ENCODE peak calls at places on chromosomes 1 and 21, in eight cellular contexts. One of them, this sample, is unnamed.

GRCh38 chr1:184747089-184747955 is 7.3 kb downstream of the EDEM3 start:
- DNase-seq in fibroblast of lung: no peak
- DNase-seq in body of pancreas: no peak
- DNase-seq in transverse colon: no peak
- DNase-seq in WTC11: no peak
- DNase-seq in SK-N-SH: no peak
- DNase-seq in cardiac fibroblast: no peak
- DNase-seq in foreskin fibroblast: no peak
- DNase-seq in this sample: no peak

GRCh38 chr1:150558761-150559626 is 9.8 kb downstream of the ADAMTSL4 start:
- DNase-seq in foreskin fibroblast: peak; percentile 25
- DNase-seq in SK-N-SH: no peak
- DNase-seq in transverse colon: peak; percentile 38
- DNase-seq in WTC11: no peak
- DNase-seq in body of pancreas: no peak
- DNase-seq in cardiac fibroblast: peak; percentile 70
- DNase-seq in fibroblast of lung: no peak
- DNase-seq in this sample: no peak

GRCh38 chr21:42426424-42426823 is 22.7 kb downstream of the UBASH3A start:
- DNase-seq in WTC11: no peak
- DNase-seq in foreskin fibroblast: no peak
- DNase-seq in fibroblast of lung: no peak
- DNase-seq in transverse colon: no peak
- DNase-seq in SK-N-SH: no peak
- DNase-seq in cardiac fibroblast: no peak
- DNase-seq in body of pancreas: no peak
- DNase-seq in this sample: no peak

GRCh38 chr1:32195972-32196823 is 4.2 kb upstream of the CCDC28B start:
- DNase-seq in SK-N-SH: no peak
- DNase-seq in fibroblast of lung: no peak
- DNase-seq in transverse colon: no peak
- DNase-seq in body of pancreas: no peak
- DNase-seq in foreskin fibroblast: peak; percentile 63
- DNase-seq in WTC11: no peak
- DNase-seq in cardiac fibroblast: peak; percentile 53
- DNase-seq in this sample: no peak

GRCh38 chr21:33964706-33965325 is 49.2 kb upstream of the ATP5PO start:
- DNase-seq in foreskin fibroblast: peak; percentile 78
- DNase-seq in cardiac fibroblast: no peak
- DNase-seq in SK-N-SH: no peak
- DNase-seq in fibroblast of lung: peak; percentile 65
- DNase-seq in body of pancreas: no peak
- DNase-seq in transverse colon: no peak
- DNase-seq in WTC11: no peak
- DNase-seq in this sample: peak; percentile 52

GRCh38 chr1:206513312-206514111 is 6.2 kb downstream of the RASSF5 start:
- DNase-seq in cardiac fibroblast: peak; percentile 94
- DNase-seq in fibroblast of lung: peak; percentile 91
- DNase-seq in foreskin fibroblast: peak; percentile 88
- DNase-seq in WTC11: no peak
- DNase-seq in transverse colon: peak; percentile 41
- DNase-seq in SK-N-SH: no peak
- DNase-seq in body of pancreas: peak; percentile 45
- DNase-seq in this sample: peak; percentile 28

GRCh38 chr1:107897428-107898339 is 67.3 kb downstream of the VAV3 start:
- DNase-seq in transverse colon: peak; percentile 11
- DNase-seq in SK-N-SH: no peak
- DNase-seq in foreskin fibroblast: no peak
- DNase-seq in fibroblast of lung: no peak
- DNase-seq in cardiac fibroblast: no peak
- DNase-seq in body of pancreas: no peak
- DNase-seq in WTC11: no peak
- DNase-seq in this sample: no peak

GRCh38 chr1:1173061-1173792 is 453 bp upstream of the TTLL10 start:
- DNase-seq in transverse colon: no peak
- DNase-seq in body of pancreas: no peak
- DNase-seq in WTC11: peak; percentile 19
- DNase-seq in fibroblast of lung: no peak
- DNase-seq in SK-N-SH: no peak
- DNase-seq in foreskin fibroblast: no peak
- DNase-seq in cardiac fibroblast: no peak
- DNase-seq in this sample: no peak

GRCh38 chr21:33273044-33273443 is 6.9 kb downstream of the IL10RB start:
- DNase-seq in fibroblast of lung: peak; percentile 62
- DNase-seq in SK-N-SH: no peak
- DNase-seq in foreskin fibroblast: no peak
- DNase-seq in body of pancreas: no peak
- DNase-seq in WTC11: no peak
- DNase-seq in transverse colon: no peak
- DNase-seq in cardiac fibroblast: peak; percentile 12
- DNase-seq in this sample: no peak

GRCh38 chr1:64073705-64074104 is 129.7 kb upstream of the UBE2U start:
- DNase-seq in WTC11: no peak
- DNase-seq in body of pancreas: no peak
- DNase-seq in transverse colon: no peak
- DNase-seq in fibroblast of lung: no peak
- DNase-seq in cardiac fibroblast: peak; percentile 38
- DNase-seq in foreskin fibroblast: no peak
- DNase-seq in SK-N-SH: peak; percentile 53
- DNase-seq in this sample: no peak

GRCh38 chr1:40897499-40897898 is 35.3 kb upstream of the CITED4 start:
- DNase-seq in transverse colon: no peak
- DNase-seq in fibroblast of lung: peak; percentile 63
- DNase-seq in foreskin fibroblast: peak; percentile 87
- DNase-seq in SK-N-SH: no peak
- DNase-seq in cardiac fibroblast: no peak
- DNase-seq in WTC11: no peak
- DNase-seq in body of pancreas: no peak
- DNase-seq in this sample: no peak

GRCh38 chr21:44759628-44760285 is 41.9 kb downstream of the UBE2G2 start:
- DNase-seq in WTC11: no peak
- DNase-seq in body of pancreas: no peak
- DNase-seq in cardiac fibroblast: no peak
- DNase-seq in SK-N-SH: no peak
- DNase-seq in foreskin fibroblast: no peak
- DNase-seq in transverse colon: no peak
- DNase-seq in fibroblast of lung: no peak
- DNase-seq in this sample: no peak

GRCh38 chr21:44762221-44763049 is 39.2 kb downstream of the UBE2G2 start:
- DNase-seq in fibroblast of lung: no peak
- DNase-seq in WTC11: no peak
- DNase-seq in body of pancreas: no peak
- DNase-seq in foreskin fibroblast: no peak
- DNase-seq in transverse colon: no peak
- DNase-seq in cardiac fibroblast: no peak
- DNase-seq in SK-N-SH: no peak
- DNase-seq in this sample: no peak

GRCh38 chr21:44761747-44762208 is 39.8 kb downstream of the UBE2G2 start:
- DNase-seq in cardiac fibroblast: no peak
- DNase-seq in fibroblast of lung: no peak
- DNase-seq in body of pancreas: no peak
- DNase-seq in foreskin fibroblast: no peak
- DNase-seq in WTC11: no peak
- DNase-seq in SK-N-SH: no peak
- DNase-seq in transverse colon: peak; percentile 53
- DNase-seq in this sample: no peak

GRCh38 chr21:44760376-44760775 is 41.2 kb downstream of the UBE2G2 start:
- DNase-seq in transverse colon: no peak
- DNase-seq in foreskin fibroblast: no peak
- DNase-seq in WTC11: no peak
- DNase-seq in SK-N-SH: no peak
- DNase-seq in fibroblast of lung: no peak
- DNase-seq in body of pancreas: no peak
- DNase-seq in cardiac fibroblast: no peak
- DNase-seq in this sample: no peak

DNA sequence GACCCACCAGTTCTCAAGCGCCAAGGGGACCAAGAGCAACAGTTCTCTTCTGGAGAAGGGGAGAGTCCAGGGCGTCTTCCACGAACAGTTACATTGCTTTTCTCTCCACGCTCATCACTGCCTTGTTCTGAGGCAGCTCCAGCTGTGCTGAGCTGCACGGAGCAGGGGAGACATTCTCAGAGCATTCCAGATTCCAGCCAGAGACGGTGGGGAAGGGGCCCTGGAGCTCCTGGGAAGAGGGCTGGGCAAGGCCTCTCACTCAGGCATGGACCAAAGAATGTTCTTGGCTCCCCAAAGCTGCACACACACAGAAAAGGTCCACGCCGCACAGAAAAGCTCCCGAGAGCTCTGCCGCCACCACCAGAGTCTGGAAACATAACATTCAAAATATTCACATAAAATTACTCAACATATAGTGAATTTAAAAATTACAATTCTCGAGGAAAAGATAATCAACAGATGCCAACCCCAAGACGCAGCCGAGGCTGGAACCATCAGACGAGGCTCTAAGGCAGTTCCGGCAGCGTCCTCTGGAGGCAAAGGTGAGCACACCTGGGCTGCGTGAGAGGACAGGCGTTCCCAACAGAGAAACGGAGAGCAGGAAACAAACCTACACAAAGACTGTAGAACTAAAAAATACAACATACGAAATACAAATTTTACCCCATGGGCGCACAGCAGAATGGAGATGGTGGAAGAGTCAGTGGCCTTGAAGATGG is 40.5 kb downstream of the UBE2G2 start:
- DNase-seq in SK-N-SH: no peak
- DNase-seq in body of pancreas: no peak
- DNase-seq in WTC11: peak; percentile 75
- DNase-seq in fibroblast of lung: no peak
- DNase-seq in cardiac fibroblast: no peak
- DNase-seq in foreskin fibroblast: no peak
- DNase-seq in transverse colon: peak; percentile 50
- DNase-seq in this sample: no peak
- TF ChIP-seq CTCF in SK-N-SH: peak; percentile 36
- TF ChIP-seq CTCF in body of pancreas: peak; percentile 16
- TF ChIP-seq CTCF in WTC11: peak; percentile 46
- TF ChIP-seq CTCF in fibroblast of lung: no peak
- TF ChIP-seq CTCF in cardiac fibroblast: peak; percentile 29
- TF ChIP-seq CTCF in foreskin fibroblast: peak; percentile 9
- TF ChIP-seq CTCF in transverse colon: peak; percentile 29
- TF ChIP-seq CTCF in this sample: peak; percentile 17

GRCh38 chr1:16141573-16142336 is 14.1 kb downstream of the EPHA2 start:
- DNase-seq in body of pancreas: no peak
- DNase-seq in foreskin fibroblast: no peak
- DNase-seq in fibroblast of lung: peak; percentile 39
- DNase-seq in transverse colon: no peak
- DNase-seq in SK-N-SH: peak; percentile 70
- DNase-seq in cardiac fibroblast: peak; percentile 70
- DNase-seq in WTC11: no peak
- DNase-seq in this sample: no peak

GRCh38 chr1:16139473-16139962 is 16.4 kb downstream of the EPHA2 start:
- DNase-seq in fibroblast of lung: peak; percentile 95
- DNase-seq in cardiac fibroblast: peak; percentile 76
- DNase-seq in foreskin fibroblast: peak; percentile 81
- DNase-seq in transverse colon: no peak
- DNase-seq in body of pancreas: no peak
- DNase-seq in SK-N-SH: no peak
- DNase-seq in WTC11: no peak
- DNase-seq in this sample: peak; percentile 87

GRCh38 chr1:16137890-16138467 is 17.9 kb downstream of the EPHA2 start:
- DNase-seq in SK-N-SH: no peak
- DNase-seq in body of pancreas: no peak
- DNase-seq in foreskin fibroblast: no peak
- DNase-seq in fibroblast of lung: no peak
- DNase-seq in cardiac fibroblast: no peak
- DNase-seq in WTC11: no peak
- DNase-seq in transverse colon: no peak
- DNase-seq in this sample: no peak

GRCh38 chr1:16138772-16139221 is 17.1 kb downstream of the EPHA2 start:
- DNase-seq in transverse colon: no peak
- DNase-seq in fibroblast of lung: peak; percentile 35
- DNase-seq in body of pancreas: no peak
- DNase-seq in foreskin fibroblast: peak; percentile 39
- DNase-seq in WTC11: no peak
- DNase-seq in cardiac fibroblast: no peak
- DNase-seq in SK-N-SH: no peak
- DNase-seq in this sample: no peak

DNA sequence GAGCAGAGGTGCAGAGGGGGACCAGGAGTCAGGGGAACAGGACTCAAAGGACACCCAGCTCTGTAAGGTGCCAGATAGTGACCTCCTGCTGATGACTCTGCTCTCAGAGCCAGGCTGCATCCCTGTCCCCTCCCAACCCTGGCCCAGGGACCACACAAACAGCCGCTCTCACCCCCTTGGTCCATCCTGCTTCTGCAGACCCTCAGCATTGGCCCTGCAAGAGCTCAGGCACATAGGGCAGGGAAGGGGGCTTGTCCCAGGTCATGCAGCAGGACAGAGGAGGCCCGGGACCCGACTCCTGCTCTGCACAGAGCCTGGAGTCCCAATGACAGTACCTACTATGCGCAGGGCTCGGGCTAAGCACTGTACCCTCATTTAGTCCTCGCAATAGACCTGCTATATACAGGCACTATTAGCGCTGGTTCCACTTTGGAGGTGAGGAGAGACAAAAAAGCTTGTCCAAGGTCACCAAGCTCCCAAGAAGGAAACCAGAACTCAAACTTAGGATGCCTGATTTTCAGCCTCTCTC is 15.7 kb downstream of the EPHA2 start:
- DNase-seq in fibroblast of lung: no peak
- DNase-seq in cardiac fibroblast: no peak
- DNase-seq in SK-N-SH: no peak
- DNase-seq in WTC11: no peak
- DNase-seq in transverse colon: no peak
- DNase-seq in body of pancreas: no peak
- DNase-seq in foreskin fibroblast: no peak
- DNase-seq in this sample: no peak
- TF ChIP-seq CTCF in fibroblast of lung: no peak
- TF ChIP-seq CTCF in cardiac fibroblast: no peak
- TF ChIP-seq CTCF in SK-N-SH: no peak
- TF ChIP-seq CTCF in WTC11: no peak
- TF ChIP-seq CTCF in transverse colon: no peak
- TF ChIP-seq CTCF in body of pancreas: no peak
- TF ChIP-seq CTCF in foreskin fibroblast: no peak
- TF ChIP-seq CTCF in this sample: no peak

GRCh38 chr1:8794605-8795004 is 22.8 kb downstream of the RERE start:
- DNase-seq in body of pancreas: no peak
- DNase-seq in foreskin fibroblast: no peak
- DNase-seq in WTC11: peak; percentile 26
- DNase-seq in SK-N-SH: no peak
- DNase-seq in fibroblast of lung: no peak
- DNase-seq in transverse colon: no peak
- DNase-seq in cardiac fibroblast: no peak
- DNase-seq in this sample: no peak
- TF ChIP-seq CTCF in body of pancreas: no peak
- TF ChIP-seq CTCF in foreskin fibroblast: no peak
- TF ChIP-seq CTCF in WTC11: no peak
- TF ChIP-seq CTCF in SK-N-SH: no peak
- TF ChIP-seq CTCF in fibroblast of lung: no peak
- TF ChIP-seq CTCF in transverse colon: no peak
- TF ChIP-seq CTCF in cardiac fibroblast: no peak
- TF ChIP-seq CTCF in this sample: no peak

DNA sequence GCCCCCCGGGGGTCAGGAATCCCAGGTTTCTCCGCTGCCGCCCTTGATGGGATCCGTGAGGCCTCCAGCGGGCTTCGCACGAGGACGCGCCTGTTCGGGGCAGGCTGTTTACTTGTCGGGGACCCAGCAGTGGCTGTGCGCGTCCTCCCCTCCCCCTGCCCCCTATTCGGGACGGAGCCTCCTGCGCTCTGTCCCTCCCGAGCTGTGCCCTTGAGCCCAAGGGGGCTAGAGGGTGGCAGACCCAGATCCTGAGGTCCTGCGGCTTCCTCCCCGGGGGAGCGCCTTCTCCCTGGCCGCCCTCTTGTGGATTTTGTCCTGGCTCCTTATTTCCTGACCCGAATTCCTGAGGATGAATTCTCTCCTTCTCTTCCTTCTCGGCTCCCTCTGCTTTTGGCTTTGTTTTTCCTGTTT is 38.4 kb downstream of the PIK3CD start:
- DNase-seq in WTC11: peak; percentile 64
- DNase-seq in body of pancreas: peak; percentile 48
- DNase-seq in transverse colon: peak; percentile 38
- DNase-seq in foreskin fibroblast: peak; percentile 56
- DNase-seq in fibroblast of lung: peak; percentile 13
- DNase-seq in cardiac fibroblast: peak; percentile 26
- DNase-seq in SK-N-SH: peak; percentile 45
- DNase-seq in this sample: no peak
- TF ChIP-seq CTCF in WTC11: no peak
- TF ChIP-seq CTCF in body of pancreas: no peak
- TF ChIP-seq CTCF in transverse colon: no peak
- TF ChIP-seq CTCF in foreskin fibroblast: no peak
- TF ChIP-seq CTCF in fibroblast of lung: peak; percentile 8
- TF ChIP-seq CTCF in cardiac fibroblast: peak; percentile 16
- TF ChIP-seq CTCF in SK-N-SH: no peak
- TF ChIP-seq CTCF in this sample: peak; percentile 25

This sample was measured in AG09309.